ENCODE peak calls at places on chromosomes 6 and 20, in five cellular contexts. U, N, Z, A and H are unnamed samples.

GRCh38 chr20:19742974-19743649 is 14.9 kb upstream of the RIN2 start:
- DNase-seq in Z (no peak), U (no peak), A (no peak), N (no peak), H (no peak)

GRCh38 chr6:136774228-136775041 is 17.8 kb downstream of the MAP3K5 start:
- DNase-seq in Z (no peak), N (no peak), U (peak), A (no peak), H (peak)

GRCh38 chr20:31543966-31544598 is 29.8 kb downstream of the HM13 start:
- DNase-seq in N (no peak), U (peak), A (no peak), Z (no peak), H (peak)

GRCh38 chr6:160930547-160931377 is 60.8 kb upstream of the MAP3K4 start:
- DNase-seq in A (peak), U (peak), N (peak), Z (peak), H (peak)

GRCh38 chr6:118967239-118967638 is 32.3 kb upstream of the MCM9 start:
- DNase-seq in N (no peak), U (no peak), Z (no peak), A (no peak), H (no peak)

GRCh38 chr20:53408728-53409157 is 184.9 kb downstream of the ZNF217 start:
- DNase-seq in U (no peak), N (no peak), A (no peak), Z (no peak), H (peak)

GRCh38 chr6:33815854-33816253 is 12.1 kb upstream of the MLN start:
- DNase-seq in N (peak), A (no peak), Z (no peak), U (no peak), H (no peak)

GRCh38 chr6:130517444-130517931 is 151.7 kb downstream of the TMEM200A start:
- DNase-seq in Z (no peak), A (no peak), N (no peak), U (no peak), H (no peak)

GRCh38 chr6:36815962-36816735 is 23.1 kb downstream of the CPNE5 start:
- DNase-seq in U (no peak), A (no peak), N (no peak), Z (no peak), H (no peak)

GRCh38 chr20:9344080-9344920 is 170.1 kb upstream of the LAMP5 start:
- DNase-seq in Z (no peak), N (no peak), A (no peak), U (no peak), H (peak)

GRCh38 chr20:59781236-59781635 is 152.2 kb downstream of the SYCP2 start:
- DNase-seq in U (no peak), N (no peak), A (no peak), Z (no peak), H (no peak)

GRCh38 chr6:7087491-7087979 is 20.2 kb upstream of the RREB1 start:
- DNase-seq in A (no peak), N (no peak), Z (no peak), U (no peak), H (no peak)

GRCh38 chr6:80454661-80455365 is 348.3 kb downstream of the BCKDHB start:
- DNase-seq in A (no peak), U (no peak), N (no peak), Z (no peak), H (no peak)

GRCh38 chr20:9015984-9016324 is 52.9 kb upstream of the PLCB4 start:
- DNase-seq in U (peak), N (no peak), Z (no peak), A (no peak), H (peak)

GRCh38 chr6:158906926-158907325 is 87.8 kb upstream of the EZR start:
- DNase-seq in A (no peak), N (no peak), Z (no peak), U (no peak), H (no peak)

GRCh38 chr20:47713941-47714450 is 71.3 kb downstream of the SULF2 start:
- DNase-seq in A (no peak), Z (no peak), U (no peak), N (no peak), H (no peak)

GRCh38 chr20:32479697-32480140 is 105.4 kb downstream of the NOL4L start:
- DNase-seq in Z (no peak), N (no peak), A (no peak), U (no peak), H (no peak)

GRCh38 chr6:137743493-137743892 is 123.6 kb upstream of the TNFAIP3 start:
- DNase-seq in A (no peak), Z (no peak), N (no peak), U (no peak), H (no peak)

GRCh38 chr6:11009353-11009752 is 34.8 kb downstream of the ELOVL2 start:
- DNase-seq in U (peak), N (no peak), Z (peak), A (no peak), H (no peak)

GRCh38 chr20:45998761-45999160 is 9.9 kb upstream of the MMP9 start:
- DNase-seq in Z (no peak), N (no peak), A (no peak), U (no peak), H (no peak)

GRCh38 chr6:27617700-27618689 is 145.1 kb upstream of the ZNF184 start:
- DNase-seq in Z (no peak), U (peak), A (no peak), N (no peak), H (no peak)

GRCh38 chr6:31041372-31041974 is 31.2 kb downstream of the MUC22 start:
- DNase-seq in U (peak), N (no peak), Z (no peak), A (no peak), H (no peak)

GRCh38 chr6:168194732-168195565 is 115.9 kb upstream of the FRMD1 start:
- DNase-seq in A (no peak), N (no peak), Z (no peak), U (no peak), H (no peak)

GRCh38 chr6:169099411-169100202 is 154.0 kb downstream of the THBS2 start:
- DNase-seq in Z (no peak), U (peak), N (no peak), A (no peak), H (no peak)

GRCh38 chr20:1894471-1894950 is 696 bp upstream of the SIRPA start:
- DNase-seq in Z (no peak), A (peak), N (no peak), U (no peak), H (peak)

GRCh38 chr20:15482525-15482924 is 1090.7 kb downstream of the KIF16B start:
- DNase-seq in N (no peak), U (no peak), Z (no peak), A (no peak), H (no peak)
- TF ChIP-seq CTCF in N (no peak), U (no peak), Z (no peak), A (no peak), H (no peak)

GRCh38 chr20:25695532-25696383 is 895 bp downstream of the ZNF337 start:
- DNase-seq in Z (no peak), A (no peak), N (no peak), U (no peak), H (no peak)

GRCh38 chr20:25697132-25697446 is 436 bp upstream of the ZNF337 start:
- DNase-seq in N (no peak), A (no peak), Z (no peak), U (no peak), H (no peak)

GRCh38 chr20:25699914-25700313 is 3.3 kb upstream of the ZNF337 start:
- DNase-seq in A (no peak), U (peak), N (no peak), Z (no peak), H (no peak)

GRCh38 chr20:25692499-25692898 is 4.2 kb downstream of the ZNF337 start:
- DNase-seq in A (no peak), N (no peak), Z (no peak), U (no peak), H (no peak)

DNA sequence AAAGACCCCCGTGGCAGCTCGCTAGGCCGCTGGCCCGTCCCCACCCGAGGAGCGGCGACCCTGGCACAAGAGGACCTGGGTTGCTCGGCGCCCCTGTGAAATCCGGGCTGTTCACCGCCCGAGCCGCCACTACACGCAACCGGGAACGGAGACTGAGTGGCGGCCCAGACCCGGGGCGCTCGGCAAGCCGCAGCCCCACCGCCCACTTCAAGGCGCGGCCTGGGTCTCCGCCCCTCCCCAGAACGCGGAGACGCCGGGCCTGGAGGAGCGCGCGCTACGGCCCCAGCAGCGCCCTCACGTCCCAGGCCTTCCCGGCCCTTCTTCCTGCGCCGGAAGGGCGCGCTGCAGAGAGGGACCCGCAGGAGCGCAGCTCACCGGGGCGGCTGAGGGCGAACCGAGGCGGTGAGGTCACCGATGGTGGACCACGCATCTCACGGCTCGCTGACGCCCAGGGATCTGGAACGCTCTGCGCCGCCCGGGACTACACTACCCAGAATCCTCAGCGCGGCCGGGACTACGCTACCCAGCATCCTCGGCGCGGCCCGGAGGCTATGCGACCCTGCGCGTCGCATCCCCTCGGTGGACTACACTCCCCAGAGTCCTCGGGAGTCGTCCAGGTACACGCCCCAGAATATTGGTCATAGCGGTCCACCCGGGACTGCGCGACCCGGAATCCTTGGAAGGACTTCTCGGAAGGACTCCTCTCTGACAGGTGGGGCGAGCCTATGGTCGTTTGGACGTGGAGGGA is at the start of gene ZNF337:
- DNase-seq in N (peak), A (peak), Z (peak), U (peak), H (peak)
- TF ChIP-seq CTCF in N (peak), A (peak), Z (no peak), U (no peak), H (peak)

GRCh38 chr6:45488269-45488668 is 110.5 kb upstream of the SUPT3H start:
- DNase-seq in U (no peak), A (no peak), N (no peak), Z (no peak), H (no peak)

GRCh38 chr6:45488884-45489283 is 111.2 kb upstream of the SUPT3H start:
- DNase-seq in N (no peak), A (no peak), U (no peak), Z (no peak), H (no peak)

GRCh38 chr6:45483501-45483900 is 105.8 kb upstream of the SUPT3H start:
- DNase-seq in A (no peak), N (no peak), U (no peak), Z (no peak), H (no peak)

GRCh38 chr6:45487645-45488044 is 109.9 kb upstream of the SUPT3H start:
- DNase-seq in U (no peak), Z (no peak), A (no peak), N (no peak), H (no peak)

GRCh38 chr6:45486739-45487138 is 109.0 kb upstream of the SUPT3H start:
- DNase-seq in A (no peak), N (no peak), U (no peak), Z (no peak), H (no peak)
- TF ChIP-seq CTCF in A (no peak), N (no peak), U (no peak), Z (no peak), H (no peak)

GRCh38 chr6:157235600-157236039 is 87.7 kb downstream of the TMEM242 start:
- DNase-seq in U (peak), Z (no peak), A (peak), N (peak), H (no peak)
- TF ChIP-seq CTCF in U (peak), Z (peak), A (peak), N (peak), H (peak)

GRCh38 chr6:152428126-152428525 is 209.0 kb downstream of the SYNE1 start:
- DNase-seq in Z (no peak), U (no peak), A (no peak), N (no peak), H (no peak)
- TF ChIP-seq CTCF in Z (no peak), U (no peak), A (no peak), N (no peak), H (no peak)

DNA sequence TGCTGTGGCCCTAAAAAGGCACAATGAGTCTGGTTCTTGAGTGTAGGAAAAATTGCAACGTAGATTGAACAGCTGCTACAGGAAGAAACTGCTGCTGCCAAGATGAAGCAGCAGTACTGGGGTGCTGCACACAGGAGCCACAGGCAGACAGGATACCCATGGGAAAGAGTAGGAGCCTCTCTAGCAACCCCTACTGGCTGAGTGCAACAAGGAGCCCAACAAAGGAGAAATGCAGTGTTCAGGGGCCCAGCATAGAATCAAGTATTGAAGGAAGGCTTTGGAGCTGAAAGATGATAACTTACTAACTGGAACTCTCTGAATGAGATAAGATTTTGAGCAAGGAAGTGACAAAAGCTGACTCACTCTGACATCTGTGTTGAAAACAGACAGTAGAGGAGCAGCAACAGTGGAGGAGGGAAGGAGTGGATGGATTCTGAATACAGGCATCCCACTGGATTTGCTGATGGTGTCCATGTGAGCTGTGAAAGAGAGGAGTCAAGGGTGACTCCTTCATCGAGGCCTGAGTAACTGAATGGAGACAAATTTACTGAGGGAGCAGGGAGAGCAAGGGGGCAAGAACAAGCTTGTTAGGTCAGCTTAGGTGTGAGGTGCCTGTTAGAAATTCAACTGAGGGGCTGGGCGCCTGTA is 534.7 kb upstream of the JARID2 start:
- DNase-seq in N (no peak), U (peak), Z (no peak), A (no peak), H (no peak)
- TF ChIP-seq CTCF in N (peak), U (peak), Z (peak), A (peak), H (peak)

GRCh38 chr6:109695468-109695867 is 4.4 kb downstream of the FIG4 start:
- DNase-seq in Z (no peak), A (no peak), U (peak), N (no peak), H (no peak)
- TF ChIP-seq CTCF in Z (peak), A (no peak), U (no peak), N (no peak), H (no peak)

GRCh38 chr6:109036588-109037320 is 57.9 kb downstream of the SESN1 start:
- DNase-seq in Z (no peak), A (no peak), U (no peak), N (no peak), H (no peak)

GRCh38 chr6:109039795-109040194 is 54.9 kb downstream of the SESN1 start:
- DNase-seq in U (no peak), Z (no peak), A (no peak), N (no peak), H (no peak)

GRCh38 chr6:109033655-109034054 is 61.0 kb downstream of the SESN1 start:
- DNase-seq in N (no peak), A (no peak), U (no peak), Z (no peak), H (no peak)

GRCh38 chr6:109034439-109035041 is 60.1 kb downstream of the SESN1 start:
- DNase-seq in N (no peak), A (no peak), U (no peak), Z (no peak), H (peak)

DNA sequence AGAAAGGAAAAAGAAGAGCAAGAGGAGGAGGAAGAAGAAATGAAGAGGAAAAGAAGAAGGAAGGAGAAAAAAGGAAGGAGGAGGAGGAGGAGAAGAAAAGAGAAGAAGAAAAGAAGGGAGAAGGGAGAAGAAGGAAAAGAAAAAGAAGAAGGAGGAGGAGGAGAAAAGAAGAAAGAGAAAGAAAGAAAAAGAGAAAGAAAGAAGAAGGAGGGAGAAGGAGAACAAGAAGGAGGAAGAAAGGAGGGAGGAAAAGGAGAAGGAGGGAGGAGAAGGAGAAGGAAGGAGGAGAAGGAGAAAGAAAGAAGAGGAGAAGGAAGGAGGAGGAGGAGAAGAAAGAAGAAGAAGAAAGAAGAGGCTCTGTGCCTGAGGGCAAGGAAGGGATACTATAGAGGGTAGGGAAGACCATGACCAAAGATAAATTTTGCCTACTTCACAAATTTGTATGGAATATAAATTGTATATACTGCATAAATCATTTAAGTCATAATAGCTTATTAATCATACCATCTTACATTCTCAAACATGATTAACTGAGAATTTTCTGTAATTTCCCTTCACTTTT is 55.7 kb downstream of the SESN1 start:
- DNase-seq in A (no peak), U (no peak), N (no peak), Z (no peak), H (no peak)
- TF ChIP-seq CTCF in A (no peak), U (no peak), N (no peak), Z (no peak), H (no peak)